ENCODE peak calls at places on chromosome 10, in five cellular contexts. Z is GM12878, B is HCT116, O is K562, H is HepG2. N is an unnamed sample.

GRCh38 chr10:110181911-110182310 is 25.5 kb upstream of the MXI1 start:
- DNase-seq in H (no peak), B (no peak), Z (no peak), O (no peak), N (no peak)

GRCh38 chr10:74923556-74923955 is 97.2 kb downstream of the KAT6B start:
- DNase-seq in O (no peak), H (no peak), B (no peak), Z (no peak), N (no peak)

GRCh38 chr10:106877574-106877973 is 286.9 kb downstream of the SORCS1 start:
- DNase-seq in Z (no peak), H (no peak), B (no peak), O (no peak), N (no peak)

GRCh38 chr10:38047666-38048065 is 37.2 kb downstream of the ZNF33A start:
- DNase-seq in B (no peak), H (no peak), O (no peak), Z (no peak), N (no peak)

GRCh38 chr10:97640174-97640867 is at the start of gene PI4K2A:
- DNase-seq in Z (peak; percentile 98), H (peak; percentile 98), B (peak; percentile 99), O (peak; percentile 98), N (peak; percentile 98)

GRCh38 chr10:42997151-42997848 is 79.6 kb upstream of the RET start:
- DNase-seq in Z (no peak), H (no peak), B (no peak), O (no peak), N (no peak)

GRCh38 chr10:48555310-48556042 is 49.4 kb downstream of the ARHGAP22 start:
- DNase-seq in Z (no peak), O (no peak), H (no peak), B (no peak), N (peak; percentile 42)

GRCh38 chr10:49331431-49331830 is 32.5 kb downstream of the C10orf71 start:
- DNase-seq in Z (no peak), B (no peak), H (no peak), O (no peak), N (no peak)

GRCh38 chr10:86829472-86829871 is 73.1 kb downstream of the BMPR1A start:
- DNase-seq in O (no peak), B (no peak), H (no peak), Z (no peak), N (no peak)

GRCh38 chr10:775245-776075 is 86.0 kb upstream of the DIP2C start:
- DNase-seq in H (no peak), Z (no peak), B (no peak), O (no peak), N (no peak)

GRCh38 chr10:15627617-15628196 is 92.0 kb downstream of the ITGA8 start:
- DNase-seq in B (no peak), O (no peak), H (no peak), Z (no peak), N (no peak)

GRCh38 chr10:74290703-74291102 is 139.7 kb downstream of the ADK start:
- DNase-seq in H (no peak), O (no peak), Z (no peak), B (no peak), N (no peak)

GRCh38 chr10:129890170-129890569 is 73.9 kb downstream of the EBF3 start:
- DNase-seq in Z (no peak), O (no peak), B (no peak), H (no peak), N (no peak)

GRCh38 chr10:102133373-102134195 is 744 bp downstream of the PPRC1 start:
- DNase-seq in Z (no peak), H (peak; percentile 78), B (no peak), O (peak; percentile 79), N (peak; percentile 74)

GRCh38 chr10:72254891-72255568 is 18.7 kb upstream of the DDIT4 start:
- DNase-seq in H (no peak), Z (no peak), O (peak; percentile 82), B (no peak), N (no peak)

GRCh38 chr10:91380873-91381561 is 29.1 kb upstream of the HECTD2 start:
- DNase-seq in H (no peak), Z (no peak), B (no peak), O (peak; percentile 10), N (no peak)

GRCh38 chr10:97542169-97543024 is 30.2 kb upstream of the ANKRD2 start:
- DNase-seq in Z (no peak), H (peak; percentile 28), B (peak; percentile 82), O (peak; percentile 24), N (no peak)

GRCh38 chr10:119650692-119651513 is at the start of gene BAG3:
- DNase-seq in O (peak; percentile 85), B (peak; percentile 80), Z (no peak), H (peak; percentile 69), N (peak; percentile 91)

DNA sequence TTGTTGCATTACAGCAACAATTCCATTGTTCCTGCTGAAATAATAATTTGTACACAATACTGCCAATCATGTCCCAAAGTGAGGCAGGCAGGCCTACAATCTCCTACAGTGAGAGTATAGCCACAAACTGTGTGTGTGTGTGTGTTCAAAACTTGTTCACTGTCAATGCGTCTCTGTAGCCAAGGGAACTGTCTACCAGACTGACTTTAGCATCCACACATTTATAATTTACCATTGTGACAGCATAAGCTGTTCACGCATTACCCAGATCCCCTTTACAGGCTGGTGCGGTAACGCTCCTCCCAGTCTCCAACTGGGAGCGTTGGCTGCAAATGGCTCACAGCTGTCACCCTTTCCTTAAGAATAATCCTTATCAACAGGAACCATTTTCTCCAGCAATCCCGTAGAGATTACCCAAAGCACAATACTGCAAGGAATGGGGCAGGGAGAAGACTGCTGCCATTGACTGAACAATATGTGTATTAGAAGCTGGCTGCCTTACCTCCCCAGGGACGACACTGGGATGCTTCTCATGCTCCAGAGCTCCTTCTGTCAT is 199.5 kb downstream of the GPAM start:
- DNase-seq in O (no peak), B (no peak), Z (no peak), H (no peak), N (no peak)
- H3K27ac ChIP-seq in O (no peak overlapping the region), B (no peak overlapping the region), Z (no peak overlapping the region), H (no peak overlapping the region), N (no peak overlapping the region)

GRCh38 chr10:61175331-61175730 is 231.3 kb upstream of the RHOBTB1 start:
- DNase-seq in H (no peak), B (no peak), Z (no peak), O (no peak), N (no peak)
- TF ChIP-seq SP1 in H (no peak), B (no peak), Z (no peak), O (no peak), N (no peak)

GRCh38 chr10:103671126-103671525 is 177.6 kb downstream of the NEURL1 start:
- DNase-seq in H (no peak), Z (no peak), B (no peak), O (no peak), N (no peak)
- H3K27ac ChIP-seq in H (no peak overlapping the region), Z (no peak overlapping the region), B (no peak overlapping the region), O (no peak overlapping the region), N (no peak overlapping the region)

GRCh38 chr10:120996456-120997053 is 145.4 kb downstream of the WDR11 start:
- DNase-seq in B (no peak), H (no peak), O (no peak), Z (no peak), N (no peak)
- TF ChIP-seq SP1 in B (no peak), H (no peak), O (no peak), Z (no peak), N (no peak)

DNA sequence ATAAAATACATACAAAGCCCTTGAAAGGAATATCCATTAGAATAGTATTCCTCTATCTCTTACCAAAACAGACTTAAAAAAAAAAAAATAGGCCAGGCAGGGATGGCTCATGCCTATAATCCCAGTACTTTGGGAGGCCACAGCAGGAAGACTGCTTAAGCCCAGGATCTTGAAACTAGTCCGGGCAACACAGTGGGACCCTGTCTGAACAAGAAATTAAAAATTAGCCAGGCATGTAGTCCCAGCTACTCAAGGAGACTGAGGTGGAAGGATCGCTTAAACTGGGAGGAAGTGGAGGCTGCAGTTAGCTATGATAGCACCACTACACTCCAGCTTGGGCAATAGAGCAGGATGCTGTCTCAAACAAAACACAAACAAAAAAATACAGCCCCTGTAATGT is 9.6 kb downstream of the PDLIM1 start:
- DNase-seq in O (no peak), B (no peak), Z (no peak), H (no peak), N (no peak)
- H3K27ac ChIP-seq in O (no peak overlapping the region), B (no peak overlapping the region), Z (no peak overlapping the region), H (peak overlapping the region; percentile 68), N (no peak overlapping the region)

N was measured in H1.